ENCODE peak calls at places on chromosome 19, in ten cellular contexts. B is endothelial cell; P is GM19239; O is spleen; G is CD4-positive, alpha-beta memory T cell; F is left lobe of liver; U is activated T-helper 1 cell treated with Interleukin-2 at 50 U/mL for 16 hours; V is CD8-positive, alpha-beta T cell; K is ascending aorta; L is fibroblast of the aortic adventitia. M is an unnamed sample.

GRCh38 chr19:6458695-6459355 is 767 bp downstream of the SLC25A23 start:
- DNase-seq in B (no peak), P (no peak), O (no peak), G (no peak), F (peak; percentile 74), U (no peak), V (no peak), K (no peak), L (no peak), M (no peak)

GRCh38 chr19:41511628-41512027 is 64.3 kb upstream of the CEACAM21 start:
- DNase-seq in B (no peak), P (no peak), O (no peak), G (no peak), F (no peak), U (no peak), V (no peak), K (no peak), L (no peak), M (no peak)

GRCh38 chr19:38035515-38036495 is 128.8 kb downstream of the SIPA1L3 start:
- DNase-seq in B (no peak), P (no peak), O (no peak), G (no peak), F (no peak), U (no peak), V (no peak), K (no peak), L (peak; percentile 63), M (no peak)

GRCh38 chr19:8357007-8357521 is 6.9 kb upstream of the ANGPTL4 start:
- DNase-seq in B (no peak), P (no peak), O (no peak), G (no peak), F (no peak), U (no peak), V (no peak), K (no peak), L (peak; percentile 39), M (no peak)

GRCh38 chr19:3665681-3666544 is 34.4 kb downstream of the PIP5K1C start:
- DNase-seq in B (peak; percentile 76), P (peak; percentile 93), O (peak; percentile 93), G (peak; percentile 70), F (peak; percentile 74), U (peak; percentile 63), V (peak; percentile 70), K (no peak), L (peak; percentile 27), M (peak; percentile 67)

GRCh38 chr19:53057904-53058579 is 13.5 kb downstream of the ERVV-2 start:
- DNase-seq in B (peak; percentile 22), P (no peak), O (no peak), G (no peak), F (no peak), U (no peak), V (no peak), K (no peak), L (no peak), M (no peak)

GRCh38 chr19:7832009-7832408 is 2.0 kb downstream of the EVI5L start:
- DNase-seq in B (no peak), P (no peak), O (peak; percentile 79), G (no peak), F (no peak), U (no peak), V (no peak), K (no peak), L (no peak), M (no peak)

GRCh38 chr19:11479470-11480080 is 1.3 kb downstream of the ELAVL3 start:
- DNase-seq in B (no peak), P (no peak), O (no peak), G (peak; percentile 27), F (no peak), U (no peak), V (no peak), K (no peak), L (no peak), M (no peak)

GRCh38 chr19:3852614-3853254 is 16.1 kb downstream of the ZFR2 start:
- DNase-seq in B (no peak), P (no peak), O (no peak), G (no peak), F (peak; percentile 60), U (no peak), V (peak; percentile 27), K (no peak), L (peak; percentile 71), M (peak; percentile 71)

GRCh38 chr19:38145627-38146026 is 78.4 kb downstream of the DPF1 start:
- DNase-seq in B (no peak), P (no peak), O (no peak), G (no peak), F (no peak), U (no peak), V (no peak), K (no peak), L (peak; percentile 88), M (no peak)

GRCh38 chr19:49570997-49571676 is 9.2 kb downstream of the NOSIP start:
- DNase-seq in B (no peak), P (no peak), O (no peak), G (peak; percentile 52), F (no peak), U (no peak), V (no peak), K (no peak), L (no peak), M (no peak)

M was measured in CD8-positive, alpha-beta memory T cell.